ENCODE peak calls at places on chromosomes 3 and 15, in ten cellular contexts. One of them, this sample, is unnamed.

GRCh38 chr15:48641416-48641815 is 4.1 kb downstream of the FBN1 start:
- DNase-seq in upper lobe of left lung: no peak
- DNase-seq in heart right ventricle: no peak
- DNase-seq in right lobe of liver: no peak
- DNase-seq in astrocyte of the spinal cord: peak; percentile 51
- DNase-seq in AG10803: no peak
- DNase-seq in H1: no peak
- DNase-seq in IMR-90: peak; percentile 47
- DNase-seq in OCI-LY7: peak; percentile 7
- DNase-seq in ovary: no peak
- DNase-seq in this sample: peak; percentile 29

GRCh38 chr3:39361252-39361927 is 21.8 kb upstream of the SLC25A38 start:
- DNase-seq in heart right ventricle: no peak
- DNase-seq in ovary: no peak
- DNase-seq in H1: no peak
- DNase-seq in IMR-90: no peak
- DNase-seq in OCI-LY7: no peak
- DNase-seq in astrocyte of the spinal cord: no peak
- DNase-seq in AG10803: no peak
- DNase-seq in upper lobe of left lung: no peak
- DNase-seq in right lobe of liver: no peak
- DNase-seq in this sample: peak; percentile 43

GRCh38 chr3:188362405-188362831 is 208.5 kb downstream of the LPP start:
- DNase-seq in astrocyte of the spinal cord: peak; percentile 82
- DNase-seq in IMR-90: peak; percentile 69
- DNase-seq in heart right ventricle: no peak
- DNase-seq in OCI-LY7: no peak
- DNase-seq in AG10803: peak; percentile 84
- DNase-seq in ovary: no peak
- DNase-seq in right lobe of liver: no peak
- DNase-seq in upper lobe of left lung: no peak
- DNase-seq in H1: no peak
- DNase-seq in this sample: peak; percentile 89

GRCh38 chr15:77784361-77785292 is 151.9 kb upstream of the LINGO1 start:
- DNase-seq in ovary: no peak
- DNase-seq in right lobe of liver: no peak
- DNase-seq in upper lobe of left lung: no peak
- DNase-seq in astrocyte of the spinal cord: no peak
- DNase-seq in AG10803: peak; percentile 6
- DNase-seq in H1: no peak
- DNase-seq in heart right ventricle: no peak
- DNase-seq in IMR-90: no peak
- DNase-seq in OCI-LY7: peak; percentile 38
- DNase-seq in this sample: peak; percentile 1

GRCh38 chr3:141236351-141236750 is 4.7 kb downstream of the PXYLP1 start:
- DNase-seq in AG10803: no peak
- DNase-seq in H1: no peak
- DNase-seq in upper lobe of left lung: no peak
- DNase-seq in heart right ventricle: no peak
- DNase-seq in IMR-90: no peak
- DNase-seq in astrocyte of the spinal cord: no peak
- DNase-seq in OCI-LY7: no peak
- DNase-seq in right lobe of liver: no peak
- DNase-seq in ovary: no peak
- DNase-seq in this sample: no peak

GRCh38 chr15:70023769-70024491 is 73.8 kb downstream of the TLE3 start:
- DNase-seq in OCI-LY7: no peak
- DNase-seq in upper lobe of left lung: no peak
- DNase-seq in right lobe of liver: peak; percentile 44
- DNase-seq in ovary: no peak
- DNase-seq in astrocyte of the spinal cord: peak; percentile 49
- DNase-seq in heart right ventricle: peak; percentile 52
- DNase-seq in AG10803: peak; percentile 87
- DNase-seq in H1: no peak
- DNase-seq in IMR-90: peak; percentile 36
- DNase-seq in this sample: peak; percentile 54

GRCh38 chr3:135071483-135071882 is 276.4 kb downstream of the EPHB1 start:
- DNase-seq in upper lobe of left lung: no peak
- DNase-seq in IMR-90: no peak
- DNase-seq in heart right ventricle: no peak
- DNase-seq in ovary: no peak
- DNase-seq in H1: no peak
- DNase-seq in right lobe of liver: no peak
- DNase-seq in astrocyte of the spinal cord: no peak
- DNase-seq in OCI-LY7: no peak
- DNase-seq in AG10803: no peak
- DNase-seq in this sample: no peak

GRCh38 chr3:29381595-29381994 is 100.7 kb downstream of the RBMS3 start:
- DNase-seq in ovary: no peak
- DNase-seq in H1: no peak
- DNase-seq in astrocyte of the spinal cord: peak; percentile 46
- DNase-seq in heart right ventricle: no peak
- DNase-seq in AG10803: peak; percentile 64
- DNase-seq in IMR-90: peak; percentile 51
- DNase-seq in upper lobe of left lung: no peak
- DNase-seq in right lobe of liver: no peak
- DNase-seq in OCI-LY7: no peak
- DNase-seq in this sample: peak; percentile 13

GRCh38 chr15:74036271-74037170 is 42.0 kb downstream of the PML start:
- DNase-seq in AG10803: peak; percentile 73
- DNase-seq in ovary: no peak
- DNase-seq in right lobe of liver: peak; percentile 58
- DNase-seq in astrocyte of the spinal cord: peak; percentile 65
- DNase-seq in upper lobe of left lung: no peak
- DNase-seq in OCI-LY7: peak; percentile 8
- DNase-seq in heart right ventricle: peak; percentile 60
- DNase-seq in H1: peak; percentile 58
- DNase-seq in IMR-90: peak; percentile 73
- DNase-seq in this sample: peak; percentile 35

GRCh38 chr15:28933710-28934445 is 48.1 kb downstream of the APBA2 start:
- DNase-seq in IMR-90: no peak
- DNase-seq in OCI-LY7: no peak
- DNase-seq in upper lobe of left lung: no peak
- DNase-seq in right lobe of liver: no peak
- DNase-seq in H1: no peak
- DNase-seq in ovary: no peak
- DNase-seq in heart right ventricle: no peak
- DNase-seq in astrocyte of the spinal cord: peak; percentile 22
- DNase-seq in AG10803: no peak
- DNase-seq in this sample: no peak

GRCh38 chr15:92130906-92131305 is 262.8 kb upstream of the ST8SIA2 start:
- DNase-seq in OCI-LY7: no peak
- DNase-seq in IMR-90: no peak
- DNase-seq in upper lobe of left lung: no peak
- DNase-seq in right lobe of liver: no peak
- DNase-seq in astrocyte of the spinal cord: no peak
- DNase-seq in H1: no peak
- DNase-seq in AG10803: no peak
- DNase-seq in heart right ventricle: no peak
- DNase-seq in ovary: no peak
- DNase-seq in this sample: peak; percentile 54

GRCh38 chr3:177104299-177104992 is 92.8 kb downstream of the TBL1XR1 start:
- DNase-seq in upper lobe of left lung: no peak
- DNase-seq in AG10803: no peak
- DNase-seq in IMR-90: no peak
- DNase-seq in heart right ventricle: no peak
- DNase-seq in OCI-LY7: no peak
- DNase-seq in astrocyte of the spinal cord: no peak
- DNase-seq in right lobe of liver: no peak
- DNase-seq in H1: no peak
- DNase-seq in ovary: no peak
- DNase-seq in this sample: no peak

DNA sequence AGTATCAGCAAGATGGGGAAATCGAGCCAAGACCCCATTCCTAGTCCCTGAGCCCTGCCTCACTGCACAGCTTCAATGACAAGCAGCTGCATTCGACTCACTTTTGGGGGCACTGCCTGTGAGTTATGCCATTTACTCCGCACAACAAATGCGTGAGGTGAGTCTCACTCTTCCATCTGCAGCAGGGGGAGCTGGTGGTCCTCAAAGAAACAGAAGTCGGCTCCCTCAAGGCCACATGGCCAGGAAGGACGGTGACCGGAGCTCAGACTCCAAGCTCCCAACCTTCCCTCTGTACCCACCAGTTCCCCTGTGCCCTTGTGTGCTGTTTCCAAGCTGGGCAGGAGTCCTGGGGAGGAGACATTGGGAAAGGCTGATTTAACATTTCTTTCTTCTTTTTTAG is 127.7 kb upstream of the IQSEC1 start:
- DNase-seq in astrocyte of the spinal cord: no peak
- DNase-seq in AG10803: no peak
- DNase-seq in upper lobe of left lung: no peak
- DNase-seq in heart right ventricle: no peak
- DNase-seq in IMR-90: no peak
- DNase-seq in H1: peak; percentile 19
- DNase-seq in ovary: no peak
- DNase-seq in OCI-LY7: peak; percentile 39
- DNase-seq in right lobe of liver: no peak
- DNase-seq in this sample: no peak
- TF ChIP-seq CTCF in astrocyte of the spinal cord: peak; percentile 18
- TF ChIP-seq CTCF in AG10803: no peak
- TF ChIP-seq CTCF in upper lobe of left lung: no peak
- TF ChIP-seq CTCF in heart right ventricle: no peak
- TF ChIP-seq CTCF in IMR-90: peak; percentile 3
- TF ChIP-seq CTCF in H1: peak; percentile 72
- TF ChIP-seq CTCF in ovary: no peak
- TF ChIP-seq CTCF in OCI-LY7: peak; percentile 58
- TF ChIP-seq CTCF in right lobe of liver: no peak
- TF ChIP-seq CTCF in this sample: no peak

GRCh38 chr3:124775776-124776336 is 45.6 kb downstream of the UMPS start:
- DNase-seq in OCI-LY7: no peak
- DNase-seq in upper lobe of left lung: no peak
- DNase-seq in heart right ventricle: no peak
- DNase-seq in H1: no peak
- DNase-seq in IMR-90: no peak
- DNase-seq in astrocyte of the spinal cord: no peak
- DNase-seq in ovary: peak; percentile 10
- DNase-seq in right lobe of liver: no peak
- DNase-seq in AG10803: no peak
- DNase-seq in this sample: no peak
- H3K4me3 ChIP-seq in OCI-LY7: no peak overlapping the region
- H3K4me3 ChIP-seq in upper lobe of left lung: no peak overlapping the region
- H3K4me3 ChIP-seq in heart right ventricle: no peak overlapping the region
- H3K4me3 ChIP-seq in H1: no peak overlapping the region
- H3K4me3 ChIP-seq in IMR-90: no peak overlapping the region
- H3K4me3 ChIP-seq in astrocyte of the spinal cord: no peak overlapping the region
- H3K4me3 ChIP-seq in ovary: no peak overlapping the region
- H3K4me3 ChIP-seq in right lobe of liver: no peak overlapping the region
- H3K4me3 ChIP-seq in AG10803: no peak overlapping the region
- H3K4me3 ChIP-seq in this sample: no peak overlapping the region

DNA sequence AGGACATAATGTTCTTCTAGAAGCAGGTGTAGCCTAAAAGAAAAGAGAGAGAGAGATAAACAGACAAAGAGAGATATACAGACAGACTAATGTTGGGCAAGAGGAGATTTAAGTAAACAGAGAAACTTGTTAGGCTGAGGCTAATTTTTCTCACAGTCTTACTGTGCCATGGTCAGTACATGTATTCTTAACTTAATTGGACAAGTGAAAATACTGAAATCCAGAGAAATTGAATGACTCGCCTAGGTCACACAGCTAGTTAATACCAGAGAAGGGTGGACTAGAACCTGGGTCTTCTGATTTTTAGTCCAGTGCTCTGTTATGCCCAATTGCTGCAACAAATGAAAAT is 6.7 kb upstream of the ZNF609 start:
- DNase-seq in ovary: no peak
- DNase-seq in H1: no peak
- DNase-seq in upper lobe of left lung: no peak
- DNase-seq in OCI-LY7: no peak
- DNase-seq in IMR-90: no peak
- DNase-seq in AG10803: no peak
- DNase-seq in right lobe of liver: no peak
- DNase-seq in heart right ventricle: no peak
- DNase-seq in astrocyte of the spinal cord: no peak
- DNase-seq in this sample: no peak
- TF ChIP-seq CTCF in ovary: no peak
- TF ChIP-seq CTCF in H1: no peak
- TF ChIP-seq CTCF in upper lobe of left lung: no peak
- TF ChIP-seq CTCF in OCI-LY7: no peak
- TF ChIP-seq CTCF in IMR-90: no peak
- TF ChIP-seq CTCF in AG10803: no peak
- TF ChIP-seq CTCF in right lobe of liver: no peak
- TF ChIP-seq CTCF in heart right ventricle: no peak
- TF ChIP-seq CTCF in astrocyte of the spinal cord: no peak
- TF ChIP-seq CTCF in this sample: no peak

DNA sequence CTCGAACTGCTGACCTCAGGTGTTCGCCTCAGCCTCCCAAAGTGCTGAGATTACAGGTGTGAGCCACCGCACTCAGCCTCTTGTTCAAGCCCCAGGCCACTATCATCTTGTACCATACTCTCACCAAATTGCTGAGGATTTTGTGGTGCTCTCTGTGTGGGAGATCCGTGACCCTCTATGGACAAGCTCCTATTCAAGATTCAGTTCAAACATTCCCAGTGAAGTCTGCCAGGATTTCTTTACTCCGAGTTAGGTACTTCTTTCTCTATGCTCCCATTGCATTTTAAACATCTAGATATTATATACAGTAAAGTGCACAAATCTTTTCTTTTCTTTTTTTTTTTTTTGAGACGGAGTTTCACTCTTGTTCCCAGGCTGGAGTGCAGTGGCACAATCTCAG is 856 bp upstream of the TM4SF19 start:
- DNase-seq in astrocyte of the spinal cord: no peak
- DNase-seq in ovary: no peak
- DNase-seq in right lobe of liver: no peak
- DNase-seq in heart right ventricle: no peak
- DNase-seq in upper lobe of left lung: no peak
- DNase-seq in H1: no peak
- DNase-seq in OCI-LY7: no peak
- DNase-seq in IMR-90: no peak
- DNase-seq in AG10803: no peak
- DNase-seq in this sample: no peak
- H3K4me3 ChIP-seq in astrocyte of the spinal cord: no peak overlapping the region
- H3K4me3 ChIP-seq in ovary: no peak overlapping the region
- H3K4me3 ChIP-seq in right lobe of liver: no peak overlapping the region
- H3K4me3 ChIP-seq in heart right ventricle: no peak overlapping the region
- H3K4me3 ChIP-seq in upper lobe of left lung: no peak overlapping the region
- H3K4me3 ChIP-seq in H1: no peak overlapping the region
- H3K4me3 ChIP-seq in OCI-LY7: no peak overlapping the region
- H3K4me3 ChIP-seq in IMR-90: no peak overlapping the region
- H3K4me3 ChIP-seq in AG10803: no peak overlapping the region
- H3K4me3 ChIP-seq in this sample: no peak overlapping the region

DNA sequence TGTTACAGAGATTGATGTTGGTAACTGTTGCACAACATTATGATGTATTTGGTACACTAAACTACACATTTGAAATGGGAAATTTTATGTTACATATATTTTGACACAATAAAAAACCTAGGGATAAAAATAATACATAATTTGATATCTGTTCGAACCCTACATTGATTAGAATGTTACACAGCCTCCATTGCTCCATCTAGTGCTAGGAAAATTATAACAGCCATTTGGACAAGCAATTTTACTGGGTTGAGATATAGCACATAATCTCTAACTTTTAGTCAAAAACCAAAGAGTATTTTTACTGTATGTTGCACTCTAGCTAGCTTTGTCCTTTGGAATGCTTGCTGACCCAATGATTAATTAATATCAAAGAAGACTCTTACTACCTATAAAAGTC is 108.1 kb downstream of the LSAMP start:
- DNase-seq in H1: no peak
- DNase-seq in ovary: no peak
- DNase-seq in astrocyte of the spinal cord: no peak
- DNase-seq in upper lobe of left lung: no peak
- DNase-seq in IMR-90: no peak
- DNase-seq in AG10803: no peak
- DNase-seq in right lobe of liver: no peak
- DNase-seq in heart right ventricle: no peak
- DNase-seq in OCI-LY7: no peak
- DNase-seq in this sample: no peak
- TF ChIP-seq CTCF in H1: no peak
- TF ChIP-seq CTCF in ovary: no peak
- TF ChIP-seq CTCF in astrocyte of the spinal cord: peak; percentile 17
- TF ChIP-seq CTCF in upper lobe of left lung: no peak
- TF ChIP-seq CTCF in IMR-90: peak; percentile 9
- TF ChIP-seq CTCF in AG10803: peak; percentile 34
- TF ChIP-seq CTCF in right lobe of liver: no peak
- TF ChIP-seq CTCF in heart right ventricle: no peak
- TF ChIP-seq CTCF in OCI-LY7: peak; percentile 58
- TF ChIP-seq CTCF in this sample: no peak

This sample was measured in bronchial epithelial cell.